ENCODE peak calls at places on chromosomes 1 and 21, in nine cellular contexts. U is cardiac muscle cell; T is left ventricle myocardium inferior; E is GM13977; W is PC-3; A is glutamatergic neuron; Z is CD8-positive, alpha-beta T cell; D is thoracic aorta; J is astrocyte of the spinal cord. M is an unnamed sample.

GRCh38 chr1:60425528-60425927 is 352.0 kb upstream of the C1orf87 start:
- DNase-seq in W (peak), T (no peak), Z (no peak), U (peak), A (no peak), D (no peak), E (peak), J (no peak), M (peak)

GRCh38 chr1:155646307-155646706 is 36.3 kb downstream of the MSTO1 start:
- DNase-seq in E (no peak), W (no peak), Z (no peak), T (peak), D (no peak), J (peak), U (peak), A (no peak), M (peak)

GRCh38 chr21:39006653-39007417 is 176.4 kb downstream of the PSMG1 start:
- DNase-seq in T (peak), U (peak), J (peak), Z (no peak), D (peak), A (no peak), W (no peak), E (no peak), M (peak)

GRCh38 chr1:183310753-183311465 is 107.3 kb downstream of the NMNAT2 start:
- DNase-seq in T (no peak), A (no peak), J (no peak), E (no peak), Z (no peak), D (peak), U (no peak), W (no peak), M (no peak)

GRCh38 chr1:29236993-29237905 is 927 bp downstream of the PTPRU start:
- DNase-seq in E (peak), T (peak), D (peak), A (peak), Z (no peak), J (peak), W (peak), U (peak), M (peak)

GRCh38 chr1:43319766-43320165 is 17.9 kb upstream of the MPL start:
- DNase-seq in U (no peak), Z (no peak), D (no peak), W (no peak), J (no peak), T (no peak), E (no peak), A (no peak), M (no peak)

GRCh38 chr21:33884361-33885157 is 31.0 kb downstream of the ATP5PO start:
- DNase-seq in D (no peak), W (no peak), E (no peak), Z (no peak), U (peak), T (no peak), A (no peak), J (peak), M (peak)

GRCh38 chr1:110636149-110636935 is 30.2 kb upstream of the KCNA2 start:
- DNase-seq in J (no peak), D (no peak), W (no peak), A (no peak), Z (peak), T (no peak), U (no peak), E (no peak), M (no peak)

GRCh38 chr1:2148691-2149090 is 45.9 kb downstream of the FAAP20 start:
- DNase-seq in W (no peak), U (no peak), T (peak), Z (peak), D (no peak), J (no peak), E (no peak), A (no peak), M (no peak)

GRCh38 chr1:193504920-193505319 is 318.5 kb upstream of the B3GALT2 start:
- DNase-seq in A (no peak), U (no peak), E (no peak), J (no peak), Z (no peak), D (no peak), T (no peak), W (no peak), M (no peak)

GRCh38 chr1:231861541-231862481 is 235.2 kb downstream of the DISC1 start:
- DNase-seq in Z (no peak), A (no peak), U (peak), J (no peak), W (no peak), E (no peak), T (no peak), D (no peak), M (peak)

GRCh38 chr1:2546515-2547209 is 9.5 kb upstream of the TNFRSF14 start:
- DNase-seq in E (peak), J (peak), T (peak), D (peak), U (peak), Z (peak), A (peak), W (peak), M (peak)

GRCh38 chr1:4394366-4394765 is 260.0 kb upstream of the AJAP1 start:
- DNase-seq in W (no peak), Z (no peak), T (no peak), D (no peak), J (no peak), A (no peak), U (no peak), E (no peak), M (no peak)

GRCh38 chr1:218480691-218481099 is 135.6 kb downstream of the TGFB2 start:
- DNase-seq in U (peak), Z (no peak), D (no peak), T (no peak), J (peak), A (no peak), E (no peak), W (peak), M (peak)

GRCh38 chr1:75502776-75503175 is 108.1 kb downstream of the SLC44A5 start:
- DNase-seq in T (no peak), U (peak), J (peak), E (no peak), D (no peak), Z (no peak), A (no peak), W (no peak), M (peak)

GRCh38 chr1:206982216-206982615 is 12.0 kb upstream of the FCAMR start:
- DNase-seq in D (no peak), E (peak), W (peak), U (peak), A (peak), J (peak), T (peak), Z (peak), M (peak)

GRCh38 chr1:180167721-180168467 is 13.2 kb downstream of the QSOX1 start:
- DNase-seq in Z (no peak), U (no peak), J (no peak), A (no peak), D (no peak), T (no peak), W (peak), E (no peak), M (peak)

GRCh38 chr1:245085508-245086095 is 69.2 kb upstream of the KIF26B start:
- DNase-seq in Z (no peak), W (peak), J (peak), A (no peak), E (no peak), U (peak), D (no peak), T (no peak), M (peak)

GRCh38 chr1:32263744-32264143 is 12.7 kb downstream of the LCK start:
- DNase-seq in T (no peak), U (no peak), D (no peak), W (no peak), J (no peak), Z (peak), E (no peak), A (no peak), M (no peak)
- TF ChIP-seq CTCF in T (no peak), U (no peak), D (no peak), W (no peak), J (no peak), Z (no peak), E (no peak), A (no peak), M (no peak)

GRCh38 chr1:14712136-14712535 is 113.7 kb downstream of the KAZN start:
- DNase-seq in U (no peak), J (no peak), D (no peak), E (no peak), W (no peak), Z (no peak), T (no peak), A (no peak), M (no peak)
- TF ChIP-seq CTCF in U (no peak), J (no peak), D (no peak), E (no peak), W (no peak), Z (no peak), T (no peak), A (no peak), M (no peak)

GRCh38 chr1:205749826-205750682 is at the start of gene NUCKS1:
- DNase-seq in E (peak), A (peak), U (peak), T (peak), D (peak), Z (peak), W (peak), J (peak), M (peak)
- TF ChIP-seq CTCF in E (no peak), A (no peak), U (peak), T (peak), D (no peak), Z (no peak), W (no peak), J (peak), M (no peak)

DNA sequence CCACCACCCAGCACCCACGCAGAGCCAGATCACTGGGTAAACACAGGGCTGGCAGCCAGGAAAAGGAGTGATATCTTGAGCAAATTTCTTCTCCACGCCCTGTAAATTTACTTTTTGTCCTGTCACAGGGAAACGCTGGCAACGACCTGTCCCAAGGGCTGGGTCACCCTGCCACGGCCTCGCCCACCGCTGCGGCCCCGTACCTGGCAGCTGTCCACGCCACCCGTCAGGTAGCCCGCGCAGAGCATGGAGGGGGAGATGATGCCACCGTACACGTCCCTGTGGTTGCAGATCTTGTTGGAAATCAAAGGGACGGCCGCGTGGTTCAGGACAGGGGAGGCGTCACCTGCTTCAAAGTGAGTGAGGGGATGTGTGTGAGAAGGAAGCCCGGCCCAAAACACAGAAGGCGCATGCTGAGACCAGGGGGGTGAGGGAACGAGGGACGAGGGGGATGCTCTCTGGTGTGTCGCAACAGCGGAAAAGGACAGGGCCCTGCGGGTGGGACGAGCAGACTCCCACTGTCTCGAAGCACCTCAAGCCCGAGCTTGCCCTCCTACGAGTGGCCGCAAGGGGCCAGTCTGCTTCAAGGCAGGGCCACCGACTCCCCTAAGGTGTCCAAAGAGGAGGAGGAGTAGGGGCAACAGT is 10.1 kb upstream of the TFF1 start:
- DNase-seq in U (no peak), T (no peak), E (no peak), W (peak), J (no peak), D (no peak), A (no peak), Z (no peak), M (no peak)
- TF ChIP-seq CTCF in U (no peak), T (no peak), E (no peak), W (no peak), J (no peak), D (no peak), A (no peak), Z (no peak), M (no peak)

GRCh38 chr1:203800001-203800400 is 4.6 kb downstream of the ZBED6 start:
- DNase-seq in W (no peak), U (no peak), T (no peak), E (no peak), D (no peak), Z (no peak), J (no peak), A (no peak), M (no peak)

GRCh38 chr1:203797216-203797615 is 1.8 kb downstream of the ZBED6 start:
- DNase-seq in W (no peak), E (no peak), D (no peak), J (no peak), U (no peak), T (no peak), A (no peak), Z (no peak), M (no peak)

GRCh38 chr1:203796223-203796747 is 862 bp downstream of the ZBED6 start:
- DNase-seq in Z (no peak), U (peak), D (no peak), E (no peak), A (peak), T (no peak), J (peak), W (peak), M (peak)

GRCh38 chr1:203799157-203799556 is 3.7 kb downstream of the ZBED6 start:
- DNase-seq in U (no peak), D (no peak), W (no peak), E (no peak), J (no peak), T (no peak), Z (no peak), A (no peak), M (no peak)

GRCh38 chr1:203797948-203798347 is 2.5 kb downstream of the ZBED6 start:
- DNase-seq in Z (no peak), E (no peak), W (peak), T (no peak), D (no peak), J (no peak), U (no peak), A (no peak), M (peak)
- TF ChIP-seq CTCF in Z (no peak), E (no peak), W (peak), T (no peak), D (no peak), J (no peak), U (no peak), A (no peak), M (peak)

DNA sequence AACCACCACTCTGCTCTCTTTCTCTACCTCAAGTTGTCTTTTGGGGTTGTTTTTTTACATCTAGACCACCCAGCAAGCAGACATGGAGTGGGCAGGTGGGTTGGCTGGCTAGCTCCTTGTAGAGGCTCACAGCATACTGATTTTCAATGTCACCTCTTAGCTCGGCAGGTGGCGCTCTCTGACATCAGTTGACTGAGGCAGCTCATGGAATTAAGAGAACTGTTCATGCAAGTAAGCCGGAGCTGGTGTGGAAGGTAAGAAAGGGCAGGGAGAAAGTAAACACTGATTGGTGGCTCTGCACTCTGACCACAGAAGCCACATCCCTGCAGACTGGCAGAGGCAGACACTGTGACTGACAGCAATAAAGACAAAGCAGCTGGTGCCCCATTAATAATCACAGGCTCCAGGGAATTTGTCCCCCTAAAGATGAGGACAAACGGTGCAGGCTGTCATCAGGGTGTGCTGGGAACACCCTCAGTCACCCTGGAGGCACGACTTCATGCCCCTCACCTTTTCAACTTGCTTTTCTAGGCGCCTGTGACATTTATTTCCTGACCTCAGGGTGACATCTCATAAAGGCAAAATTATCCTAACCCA is 226.8 kb downstream of the LMX1A start:
- DNase-seq in U (peak), T (peak), E (peak), J (peak), A (peak), D (no peak), W (peak), Z (no peak), M (peak)
- TF ChIP-seq CTCF in U (peak), T (peak), E (peak), J (peak), A (peak), D (no peak), W (peak), Z (no peak), M (peak)

GRCh38 chr1:228393811-228394570 is 12.6 kb downstream of the TRIM11 start:
- DNase-seq in Z (peak), D (no peak), T (no peak), J (no peak), E (no peak), W (no peak), U (no peak), A (no peak), M (no peak)
- TF ChIP-seq CTCF in Z (no peak), D (no peak), T (no peak), J (no peak), E (no peak), W (no peak), U (no peak), A (no peak), M (no peak)

DNA sequence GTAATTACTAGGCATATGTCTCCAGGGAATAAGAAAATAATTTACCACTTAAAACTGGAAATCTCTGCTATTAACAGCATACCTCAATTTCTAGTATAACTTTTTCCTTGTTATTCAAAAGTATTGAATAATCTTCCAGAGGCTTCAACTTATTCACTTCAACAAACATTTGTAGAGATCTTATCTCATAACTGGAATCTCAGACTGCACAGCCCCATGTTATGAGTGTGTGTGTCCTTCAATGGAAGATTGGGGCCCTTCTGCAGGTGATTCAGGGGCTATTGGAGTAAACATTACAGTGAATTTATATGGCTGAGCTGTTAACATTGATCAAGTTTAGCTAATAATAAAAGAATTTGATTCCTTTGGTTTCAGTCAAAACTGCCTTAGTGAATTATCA is 946.1 kb downstream of the TTLL7 start:
- DNase-seq in D (no peak), T (no peak), E (no peak), W (peak), U (no peak), J (no peak), A (no peak), Z (no peak), M (no peak)
- TF ChIP-seq CTCF in D (no peak), T (no peak), E (no peak), W (no peak), U (no peak), J (no peak), A (no peak), Z (no peak), M (no peak)

DNA sequence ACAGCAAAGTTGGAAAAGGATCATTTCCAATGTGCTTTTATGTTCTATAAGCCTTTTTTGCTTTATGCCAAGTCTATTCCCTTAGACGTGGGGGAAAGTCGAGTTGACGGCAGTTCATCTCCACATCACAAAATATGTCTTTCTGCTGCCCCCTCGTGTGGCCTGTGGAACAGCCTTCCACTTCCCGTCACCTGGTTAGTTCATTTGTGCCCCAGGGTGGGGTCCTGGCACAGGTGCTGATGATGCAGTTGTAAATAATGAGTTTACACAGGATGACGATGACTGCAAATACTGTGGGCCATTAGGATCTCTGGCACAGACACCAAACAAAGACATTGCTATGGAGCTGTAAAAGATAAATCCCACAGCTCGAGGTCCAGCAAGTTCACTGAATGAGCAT is 10.0 kb upstream of the OTUD3 start:
- DNase-seq in Z (no peak), T (no peak), E (no peak), W (peak), J (no peak), U (no peak), A (no peak), D (no peak), M (peak)
- TF ChIP-seq CTCF in Z (no peak), T (no peak), E (no peak), W (peak), J (peak), U (no peak), A (no peak), D (no peak), M (no peak)

M was measured in MCF 10A.